ENCODE peak calls at places on chromosome 11, in eight cellular contexts. K is ACHN; Q is stimulated activated CD8-positive, alpha-beta memory T cell treated with anti-CD3 and anti-CD28 coated beads, Interleukin-7, amount 100 ng/mL, for 48 hours; E is naive thymus-derived CD4-positive, alpha-beta T cell; C is Caco-2; B is NCI-H510A treated with DMSO at 0.1 percent for 48 hours; I is dorsolateral prefrontal cortex; S is heart left ventricle. A is an unnamed sample.

GRCh38 chr11:23353611-23354010 is 493.3 kb upstream of the CCDC179 start:
- DNase-seq in B (no peak), Q (no peak), K (no peak), I (no peak), C (no peak), E (no peak), S (no peak), A (no peak)

GRCh38 chr11:64334764-64335741 is 5.0 kb upstream of the CCDC88B start:
- DNase-seq in C (peak), I (no peak), K (peak), E (no peak), Q (peak), S (no peak), B (peak), A (peak)

GRCh38 chr11:119029340-119030028 is 1.2 kb downstream of the SLC37A4 start:
- DNase-seq in B (no peak), S (no peak), Q (peak), C (peak), I (no peak), E (no peak), K (peak), A (no peak)

GRCh38 chr11:95924414-95924760 is 480 bp upstream of the MTMR2 start:
- DNase-seq in K (peak), Q (no peak), I (no peak), S (no peak), C (no peak), E (no peak), B (peak), A (peak)

GRCh38 chr11:126334665-126335462 is 20.6 kb upstream of the ST3GAL4 start:
- DNase-seq in S (no peak), Q (no peak), C (no peak), E (no peak), K (no peak), B (no peak), I (no peak), A (no peak)

GRCh38 chr11:88320149-88320559 is 17.4 kb downstream of the CTSC start:
- DNase-seq in I (no peak), C (no peak), Q (no peak), K (no peak), E (no peak), B (no peak), S (no peak), A (peak)

GRCh38 chr11:93817426-93818348 is 32.7 kb downstream of the VSTM5 start:
- DNase-seq in E (no peak), I (no peak), B (no peak), K (no peak), S (no peak), C (peak), Q (no peak), A (peak)

GRCh38 chr11:44627911-44628729 is 62.7 kb downstream of the CD82 start:
- DNase-seq in I (peak), K (no peak), E (no peak), S (peak), B (no peak), Q (no peak), C (no peak), A (no peak)

GRCh38 chr11:129533395-129533794 is 157.7 kb downstream of the BARX2 start:
- DNase-seq in I (no peak), C (no peak), S (no peak), Q (no peak), B (no peak), E (no peak), K (no peak), A (no peak)

GRCh38 chr11:83272627-83273026 is 13.5 kb downstream of the CCDC90B start:
- DNase-seq in C (no peak), Q (no peak), E (no peak), S (no peak), B (no peak), I (no peak), K (peak), A (no peak)

GRCh38 chr11:115340874-115341273 is 163.3 kb downstream of the CADM1 start:
- DNase-seq in I (no peak), C (no peak), Q (no peak), E (no peak), B (no peak), S (no peak), K (no peak), A (no peak)

GRCh38 chr11:6251990-6252473 is 7.6 kb upstream of the CCKBR start:
- DNase-seq in E (no peak), K (no peak), Q (no peak), S (no peak), B (peak), C (no peak), I (no peak), A (no peak)

GRCh38 chr11:119320593-119321524 is 3.9 kb upstream of the MCAM start:
- DNase-seq in K (peak), S (peak), B (no peak), E (peak), C (peak), Q (no peak), I (no peak), A (peak)

GRCh38 chr11:32571039-32571438 is 12.6 kb upstream of the EIF3M start:
- DNase-seq in C (no peak), I (no peak), E (no peak), Q (no peak), S (no peak), B (no peak), K (no peak), A (no peak)

GRCh38 chr11:69918938-69919650 is 99.9 kb upstream of the FGF3 start:
- DNase-seq in S (peak), B (no peak), I (peak), Q (peak), C (peak), E (peak), K (peak), A (peak)

GRCh38 chr11:2673871-2674471 is 25.8 kb downstream of the KCNQ1OT1 start:
- DNase-seq in K (no peak), C (no peak), I (no peak), S (no peak), B (no peak), Q (no peak), E (no peak), A (no peak)

GRCh38 chr11:18612394-18612793 is 12.8 kb downstream of the MISFA start:
- DNase-seq in K (no peak), S (no peak), B (no peak), Q (no peak), E (no peak), I (no peak), C (no peak), A (no peak)

A was measured in A673.